ENCODE peak calls at places on chromosomes 2 and 18, in four cellular contexts. One of them, this sample, is unnamed.

GRCh38 chr18:39487932-39488331 is 1922.3 kb upstream of the CELF4 start:
- DNase-seq in HepG2: no peak
- DNase-seq in K562: no peak
- DNase-seq in HCT116: no peak
- DNase-seq in this sample: no peak

GRCh38 chr18:23838801-23839366 is 149.6 kb downstream of the LAMA3 start:
- DNase-seq in HCT116: no peak
- DNase-seq in K562: no peak
- DNase-seq in HepG2: no peak
- DNase-seq in this sample: no peak

GRCh38 chr2:232976176-232976575 is 36.9 kb downstream of the NGEF start:
- DNase-seq in HepG2: no peak
- DNase-seq in K562: no peak
- DNase-seq in HCT116: no peak
- DNase-seq in this sample: no peak

GRCh38 chr2:33153008-33153407 is 206.3 kb downstream of the LTBP1 start:
- DNase-seq in HCT116: no peak
- DNase-seq in HepG2: no peak
- DNase-seq in K562: no peak
- DNase-seq in this sample: no peak

GRCh38 chr2:160338891-160339290 is 138.8 kb upstream of the ITGB6 start:
- DNase-seq in HCT116: no peak
- DNase-seq in HepG2: no peak
- DNase-seq in K562: no peak
- DNase-seq in this sample: no peak

GRCh38 chr18:3688682-3689081 is 238.7 kb downstream of the TGIF1 start:
- DNase-seq in HepG2: no peak
- DNase-seq in K562: no peak
- DNase-seq in HCT116: no peak
- DNase-seq in this sample: peak

GRCh38 chr2:122643725-122644329 is 888.4 kb downstream of the TSN start:
- DNase-seq in HepG2: no peak
- DNase-seq in HCT116: no peak
- DNase-seq in K562: no peak
- DNase-seq in this sample: peak

GRCh38 chr18:48475635-48476549 is 62.9 kb upstream of the CTIF start:
- DNase-seq in HepG2: peak
- DNase-seq in K562: peak
- DNase-seq in HCT116: peak
- DNase-seq in this sample: peak

GRCh38 chr2:236762628-236763027 is 193.0 kb downstream of the ACKR3 start:
- DNase-seq in K562: no peak
- DNase-seq in HCT116: no peak
- DNase-seq in HepG2: no peak
- DNase-seq in this sample: no peak

GRCh38 chr2:88024509-88024908 is 8.2 kb upstream of the RNU2-63P start:
- DNase-seq in HCT116: no peak
- DNase-seq in K562: no peak
- DNase-seq in HepG2: no peak
- DNase-seq in this sample: no peak

GRCh38 chr18:11902522-11903292 is 5.4 kb downstream of the MPPE1 start:
- DNase-seq in HepG2: no peak
- DNase-seq in HCT116: no peak
- DNase-seq in K562: no peak
- DNase-seq in this sample: no peak

GRCh38 chr18:55489742-55490055 is 98.3 kb downstream of the TCF4 start:
- DNase-seq in HepG2: no peak
- DNase-seq in K562: no peak
- DNase-seq in HCT116: no peak
- DNase-seq in this sample: peak

GRCh38 chr18:31990823-31991222 is 27.8 kb upstream of the RNF125 start:
- DNase-seq in K562: no peak
- DNase-seq in HCT116: no peak
- DNase-seq in HepG2: no peak
- DNase-seq in this sample: no peak

GRCh38 chr2:10258326-10258725 is 44.4 kb upstream of the HPCAL1 start:
- DNase-seq in K562: no peak
- DNase-seq in HepG2: no peak
- DNase-seq in HCT116: no peak
- DNase-seq in this sample: no peak

GRCh38 chr18:10660485-10660884 is 134.7 kb downstream of the NAPG start:
- DNase-seq in HCT116: no peak
- DNase-seq in K562: no peak
- DNase-seq in HepG2: no peak
- DNase-seq in this sample: no peak

GRCh38 chr18:58257461-58257860 is 213.4 kb downstream of the NEDD4L start:
- DNase-seq in HCT116: no peak
- DNase-seq in K562: peak
- DNase-seq in HepG2: no peak
- DNase-seq in this sample: no peak

GRCh38 chr2:63820969-63821368 is 20.7 kb upstream of the UGP2 start:
- DNase-seq in HepG2: no peak
- DNase-seq in K562: no peak
- DNase-seq in HCT116: no peak
- DNase-seq in this sample: no peak

GRCh38 chr2:47029737-47030524 is 114.3 kb upstream of the MCFD2 start:
- DNase-seq in HepG2: peak
- DNase-seq in K562: no peak
- DNase-seq in HCT116: peak
- DNase-seq in this sample: no peak

GRCh38 chr2:185939858-185940257 is 201.3 kb downstream of the FSIP2 start:
- DNase-seq in HCT116: no peak
- DNase-seq in K562: no peak
- DNase-seq in HepG2: peak
- DNase-seq in this sample: no peak

GRCh38 chr18:42821492-42821891 is 294.0 kb downstream of the RIT2 start:
- DNase-seq in HCT116: no peak
- DNase-seq in K562: no peak
- DNase-seq in HepG2: no peak
- DNase-seq in this sample: no peak

GRCh38 chr2:84840306-84840705 is 40.6 kb downstream of the TRABD2A start:
- DNase-seq in HepG2: no peak
- DNase-seq in HCT116: no peak
- DNase-seq in K562: no peak
- DNase-seq in this sample: no peak

GRCh38 chr18:71040161-71040560 is 751.3 kb downstream of the SOCS6 start:
- DNase-seq in K562: no peak
- DNase-seq in HCT116: no peak
- DNase-seq in HepG2: no peak
- DNase-seq in this sample: no peak

GRCh38 chr18:77069482-77069881 is 63.1 kb downstream of the MBP start:
- DNase-seq in HepG2: no peak
- DNase-seq in HCT116: no peak
- DNase-seq in K562: no peak
- DNase-seq in this sample: no peak

GRCh38 chr2:55043841-55044240 is 6.4 kb downstream of the RTN4 start:
- DNase-seq in K562: no peak
- DNase-seq in HCT116: no peak
- DNase-seq in HepG2: no peak
- DNase-seq in this sample: no peak

GRCh38 chr2:41197781-41198180 is 745.9 kb upstream of the SLC8A1 start:
- DNase-seq in HCT116: no peak
- DNase-seq in HepG2: no peak
- DNase-seq in K562: no peak
- DNase-seq in this sample: no peak

GRCh38 chr18:54392621-54393023 is 34.9 kb downstream of the C18orf54 start:
- DNase-seq in HepG2: peak
- DNase-seq in K562: peak
- DNase-seq in HCT116: peak
- DNase-seq in this sample: peak

GRCh38 chr2:18630541-18630940 is 41.2 kb upstream of the NT5C1B start:
- DNase-seq in HepG2: no peak
- DNase-seq in K562: no peak
- DNase-seq in HCT116: no peak
- DNase-seq in this sample: no peak

GRCh38 chr2:65347913-65348312 is 84.5 kb downstream of the SPRED2 start:
- DNase-seq in HepG2: no peak
- DNase-seq in K562: no peak
- DNase-seq in HCT116: no peak
- DNase-seq in this sample: no peak

GRCh38 chr2:71348302-71348701 is 16.7 kb downstream of the ZNF638 start:
- DNase-seq in HCT116: no peak
- DNase-seq in K562: peak
- DNase-seq in HepG2: peak
- DNase-seq in this sample: no peak

GRCh38 chr2:147996828-147997227 is 23.7 kb downstream of the ORC4 start:
- DNase-seq in HCT116: no peak
- DNase-seq in K562: no peak
- DNase-seq in HepG2: no peak
- DNase-seq in this sample: no peak

GRCh38 chr2:168167511-168168263 is 79.7 kb downstream of the STK39 start:
- DNase-seq in HCT116: no peak
- DNase-seq in HepG2: no peak
- DNase-seq in K562: no peak
- DNase-seq in this sample: no peak

GRCh38 chr2:168172071-168172470 is 75.3 kb downstream of the STK39 start:
- DNase-seq in K562: no peak
- DNase-seq in HepG2: no peak
- DNase-seq in HCT116: no peak
- DNase-seq in this sample: no peak

GRCh38 chr2:168174761-168175160 is 72.6 kb downstream of the STK39 start:
- DNase-seq in HCT116: no peak
- DNase-seq in HepG2: no peak
- DNase-seq in K562: no peak
- DNase-seq in this sample: no peak

GRCh38 chr2:168169097-168169745 is 78.2 kb downstream of the STK39 start:
- DNase-seq in HCT116: no peak
- DNase-seq in K562: no peak
- DNase-seq in HepG2: no peak
- DNase-seq in this sample: no peak

GRCh38 chr2:168171069-168171762 is 76.2 kb downstream of the STK39 start:
- DNase-seq in K562: no peak
- DNase-seq in HepG2: no peak
- DNase-seq in HCT116: no peak
- DNase-seq in this sample: no peak
- TF ChIP-seq YY1 in K562: no peak
- TF ChIP-seq YY1 in HepG2: no peak
- TF ChIP-seq YY1 in HCT116: no peak
- TF ChIP-seq YY1 in this sample: no peak

GRCh38 chr2:182585430-182585829 is 130.6 kb upstream of the DNAJC10 start:
- DNase-seq in K562: no peak
- DNase-seq in HCT116: no peak
- DNase-seq in HepG2: no peak
- DNase-seq in this sample: no peak
- TF ChIP-seq ELF1 in K562: no peak
- TF ChIP-seq ELF1 in HCT116: no peak
- TF ChIP-seq ELF1 in HepG2: no peak
- TF ChIP-seq ELF1 in this sample: no peak

DNA sequence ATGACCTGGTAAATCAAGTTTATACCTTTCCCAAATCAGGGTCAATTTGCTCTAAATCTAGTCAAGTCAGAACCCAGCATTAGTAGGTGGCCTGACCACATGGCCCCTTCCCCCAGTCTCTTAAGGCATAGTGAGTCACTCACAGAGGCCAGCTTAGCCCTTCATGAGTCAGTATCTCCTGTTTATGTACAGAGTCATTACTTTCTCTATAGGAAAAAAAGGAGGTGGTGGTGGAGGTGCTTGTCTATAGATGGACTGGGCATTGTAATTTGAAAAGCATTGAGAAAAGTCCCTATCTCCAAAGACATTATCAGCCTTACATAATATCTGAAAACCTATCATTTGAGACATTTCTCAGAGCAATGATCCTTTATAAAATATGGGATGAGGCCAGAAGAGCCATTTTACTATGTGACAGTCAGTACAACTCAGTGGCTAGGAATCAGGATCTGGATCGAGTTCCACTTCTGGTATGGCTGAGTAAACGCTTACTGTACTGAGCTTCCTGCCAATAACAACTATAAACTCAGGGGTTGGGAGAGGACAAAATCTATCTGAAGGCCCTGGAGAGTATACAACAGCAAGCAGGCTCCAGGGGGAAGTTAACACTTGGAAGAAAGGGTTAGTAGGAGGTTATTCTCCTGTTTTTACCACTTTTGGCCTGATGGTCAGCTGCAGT is 22.5 kb upstream of the SIGLEC15 start:
- DNase-seq in HepG2: no peak
- DNase-seq in HCT116: peak
- DNase-seq in K562: no peak
- DNase-seq in this sample: no peak
- TF ChIP-seq YY1 in HepG2: no peak
- TF ChIP-seq YY1 in HCT116: peak
- TF ChIP-seq YY1 in K562: no peak
- TF ChIP-seq YY1 in this sample: peak

GRCh38 chr2:134319581-134320246 is 65.8 kb downstream of the MGAT5 start:
- DNase-seq in HepG2: no peak
- DNase-seq in HCT116: no peak
- DNase-seq in K562: no peak
- DNase-seq in this sample: no peak

GRCh38 chr2:134325696-134326095 is 71.8 kb downstream of the MGAT5 start:
- DNase-seq in HepG2: no peak
- DNase-seq in HCT116: no peak
- DNase-seq in K562: no peak
- DNase-seq in this sample: no peak

GRCh38 chr2:134323777-134324176 is 69.9 kb downstream of the MGAT5 start:
- DNase-seq in HCT116: no peak
- DNase-seq in K562: no peak
- DNase-seq in HepG2: no peak
- DNase-seq in this sample: no peak

GRCh38 chr2:134324942-134325341 is 71.1 kb downstream of the MGAT5 start:
- DNase-seq in K562: no peak
- DNase-seq in HepG2: no peak
- DNase-seq in HCT116: no peak
- DNase-seq in this sample: no peak

DNA sequence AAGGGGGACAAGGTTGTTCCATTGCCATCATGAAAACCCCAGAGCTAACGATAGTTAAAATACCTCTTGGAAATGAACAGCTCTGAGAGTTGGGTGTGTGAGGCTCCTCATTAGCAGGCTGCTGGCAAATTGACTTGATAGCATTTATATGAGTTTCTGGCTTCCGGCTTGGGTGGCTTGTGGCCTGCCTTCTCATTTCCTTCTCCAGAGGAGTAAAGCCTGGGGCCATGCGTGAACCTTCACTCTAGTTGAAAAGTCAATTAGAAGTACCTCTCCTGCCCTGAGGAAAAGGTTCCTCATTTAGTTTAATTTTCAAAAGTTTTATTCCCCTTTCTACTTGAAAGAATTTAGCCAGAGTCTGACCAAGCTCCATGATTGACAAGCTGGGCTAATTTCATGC is 67.1 kb downstream of the MGAT5 start:
- DNase-seq in HepG2: no peak
- DNase-seq in K562: no peak
- DNase-seq in HCT116: no peak
- DNase-seq in this sample: no peak
- TF ChIP-seq ELF1 in HepG2: no peak
- TF ChIP-seq ELF1 in K562: no peak
- TF ChIP-seq ELF1 in HCT116: no peak
- TF ChIP-seq ELF1 in this sample: no peak

GRCh38 chr2:164569334-164569733 is 51.9 kb downstream of the GRB14 start:
- DNase-seq in HCT116: no peak
- DNase-seq in K562: no peak
- DNase-seq in HepG2: no peak
- DNase-seq in this sample: no peak

GRCh38 chr2:164570475-164570874 is 50.8 kb downstream of the GRB14 start:
- DNase-seq in HCT116: no peak
- DNase-seq in HepG2: no peak
- DNase-seq in K562: no peak
- DNase-seq in this sample: no peak

GRCh38 chr2:164574931-164575330 is 46.4 kb downstream of the GRB14 start:
- DNase-seq in K562: no peak
- DNase-seq in HepG2: peak
- DNase-seq in HCT116: no peak
- DNase-seq in this sample: no peak
- TF ChIP-seq YY1 in K562: no peak
- TF ChIP-seq YY1 in HepG2: no peak
- TF ChIP-seq YY1 in HCT116: no peak
- TF ChIP-seq YY1 in this sample: no peak

This sample was measured in SK-N-SH.